ENCODE peak calls at places on chromosomes 4 and X, in six cellular contexts. Y is RWPE2; H is AG04450; D is neuronal stem cell; R is stomach; E is CD4-positive, alpha-beta memory T cell. L is an unnamed sample.

GRCh38 chr4:9877123-9877522 is 95.7 kb downstream of the DRD5 start:
- DNase-seq in Y (no peak), H (no peak), D (no peak), R (no peak), E (no peak), L (no peak)

GRCh38 chr4:162497564-162498167 is 333.9 kb upstream of the FSTL5 start:
- DNase-seq in Y (no peak), H (peak), D (peak), R (no peak), E (no peak), L (no peak)

GRCh38 chrX:38352362-38352761 is at the start of gene OTC:
- DNase-seq in Y (no peak), H (no peak), D (no peak), R (no peak), E (no peak), L (no peak)

GRCh38 chrX:113644426-113644825 is 803.8 kb upstream of the AMOT start:
- DNase-seq in Y (no peak), H (no peak), D (no peak), R (no peak), E (no peak), L (no peak)

GRCh38 chr4:32216502-32216901 is 1496.3 kb downstream of the PCDH7 start:
- DNase-seq in Y (no peak), H (no peak), D (no peak), R (no peak), E (peak), L (no peak)

GRCh38 chr4:74181225-74181624 is 23.3 kb downstream of the MTHFD2L start:
- DNase-seq in Y (no peak), H (no peak), D (no peak), R (no peak), E (no peak), L (no peak)

GRCh38 chr4:40581254-40582140 is 48.2 kb downstream of the RBM47 start:
- DNase-seq in Y (no peak), H (no peak), D (no peak), R (no peak), E (no peak), L (no peak)

GRCh38 chr4:3752022-3752421 is 14.2 kb upstream of the ADRA2C start:
- DNase-seq in Y (no peak), H (no peak), D (no peak), R (no peak), E (no peak), L (no peak)

GRCh38 chr4:55312491-55313101 is 33.4 kb upstream of the SRD5A3 start:
- DNase-seq in Y (no peak), H (no peak), D (no peak), R (peak), E (no peak), L (no peak)

DNA sequence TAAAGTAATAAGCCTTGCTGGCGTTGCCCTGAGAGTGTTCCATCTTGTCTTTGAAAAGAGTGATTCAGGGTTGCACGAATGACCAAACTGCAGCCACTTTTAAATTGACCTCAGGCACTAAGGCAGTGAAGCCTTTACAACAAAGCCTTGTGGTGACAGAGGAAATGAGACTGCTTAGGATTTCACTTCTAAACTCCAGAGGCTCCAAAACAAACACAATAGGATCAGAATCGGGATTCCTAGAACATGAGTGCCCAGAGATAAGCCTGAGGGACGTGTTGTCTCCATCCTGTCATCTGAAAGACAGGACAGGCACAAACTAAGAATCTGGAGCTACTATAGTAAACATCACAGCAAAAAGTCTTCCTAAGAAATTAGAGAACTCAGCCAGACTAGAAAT is 405.2 kb downstream of the PPARGC1A start:
- DNase-seq in Y (no peak), H (no peak), D (no peak), R (no peak), E (no peak), L (no peak)
- H3K27ac ChIP-seq in Y (no peak), H (no peak), D (peak), R (no peak), E (no peak), L (no peak)

GRCh38 chr4:90318208-90318607 is 191.0 kb downstream of the CCSER1 start:
- DNase-seq in Y (no peak), H (peak), D (no peak), R (no peak), E (no peak), L (no peak)
- H3K4me3 ChIP-seq in Y (no peak), H (no peak), D (no peak), R (no peak), E (no peak), L (no peak)

GRCh38 chr4:76670631-76671030 is 227.3 kb downstream of the SOWAHB start:
- DNase-seq in Y (no peak), H (no peak), D (no peak), R (no peak), E (no peak), L (no peak)

GRCh38 chr4:76665139-76665538 is 230.1 kb downstream of the SHROOM3 start:
- DNase-seq in Y (peak), H (no peak), D (no peak), R (peak), E (no peak), L (no peak)

GRCh38 chr4:76663794-76664193 is 228.8 kb downstream of the SHROOM3 start:
- DNase-seq in Y (no peak), H (no peak), D (no peak), R (peak), E (no peak), L (no peak)

GRCh38 chr4:76666940-76667532 is 230.9 kb downstream of the SOWAHB start:
- DNase-seq in Y (no peak), H (no peak), D (no peak), R (no peak), E (no peak), L (no peak)

DNA sequence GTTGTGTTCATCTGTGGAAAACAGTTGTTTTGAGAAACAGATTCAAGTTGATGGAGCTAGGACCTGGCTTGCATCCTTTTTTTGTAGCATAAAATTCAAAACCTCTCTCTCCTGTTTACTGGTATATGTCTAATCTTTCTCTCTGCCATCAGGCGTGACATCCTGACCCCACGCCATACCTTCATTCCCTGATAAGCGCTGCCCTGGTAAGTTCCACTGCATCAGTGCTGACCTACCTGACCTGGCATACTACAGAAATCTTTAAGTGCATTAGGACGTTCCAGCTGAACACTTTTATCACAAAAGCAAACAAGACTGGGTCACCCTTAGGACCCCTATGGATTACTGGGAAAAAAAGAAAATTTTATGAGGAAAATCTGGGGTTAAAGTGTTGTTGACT is 230.7 kb downstream of the SHROOM3 start:
- DNase-seq in Y (no peak), H (no peak), D (no peak), R (no peak), E (no peak), L (no peak)
- H3K27ac ChIP-seq in Y (peak), H (no peak), D (no peak), R (peak), E (no peak), L (peak)

GRCh38 chrX:110331444-110332025 is 13.7 kb upstream of the AMMECR1 start:
- DNase-seq in Y (no peak), H (no peak), D (no peak), R (no peak), E (no peak), L (no peak)
- H3K4me3 ChIP-seq in Y (no peak), H (no peak), D (no peak), R (no peak), E (no peak), L (no peak)

GRCh38 chr4:53067125-53067802 is 205.1 kb downstream of the RASL11B start:
- DNase-seq in Y (no peak), H (no peak), D (no peak), R (no peak), E (no peak), L (no peak)

GRCh38 chr4:53061467-53061866 is 199.3 kb downstream of the RASL11B start:
- DNase-seq in Y (no peak), H (no peak), D (no peak), R (no peak), E (no peak), L (no peak)

GRCh38 chr4:53068755-53069154 is 206.6 kb downstream of the RASL11B start:
- DNase-seq in Y (no peak), H (no peak), D (no peak), R (no peak), E (no peak), L (no peak)

GRCh38 chr4:53064609-53065008 is 202.5 kb downstream of the RASL11B start:
- DNase-seq in Y (no peak), H (no peak), D (no peak), R (no peak), E (no peak), L (no peak)

GRCh38 chr4:53066155-53066554 is 204.0 kb downstream of the RASL11B start:
- DNase-seq in Y (no peak), H (no peak), D (no peak), R (no peak), E (no peak), L (no peak)
- H3K27ac ChIP-seq in Y (no peak), H (no peak), D (no peak), R (no peak), E (no peak), L (no peak)

DNA sequence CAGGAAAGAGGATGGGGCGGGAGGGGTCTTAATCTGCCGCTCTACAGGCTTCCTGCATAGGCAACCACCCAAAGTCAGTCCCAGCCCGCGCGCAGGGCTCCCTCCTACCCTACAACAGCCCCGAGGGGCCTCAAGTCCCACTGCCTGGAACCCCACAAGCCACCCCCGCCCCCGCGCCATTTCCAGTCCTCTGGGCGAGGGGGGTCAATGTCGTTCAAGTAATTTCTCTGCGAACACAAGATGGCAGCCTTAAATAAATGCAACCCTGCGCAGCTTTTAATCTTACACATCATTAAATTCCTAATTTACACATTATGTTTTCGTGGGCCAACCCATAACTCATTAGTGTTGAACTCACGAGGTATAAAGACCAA is 92.9 kb downstream of the BCOR start:
- DNase-seq in Y (no peak), H (no peak), D (no peak), R (no peak), E (no peak), L (no peak)
- H3K4me3 ChIP-seq in Y (no peak), H (no peak), D (no peak), R (no peak), E (no peak), L (no peak)

L was measured in aorta.